ENCODE peak calls at places on chromosomes 3 and 15, in nine cellular contexts. F is A549, V is right cardiac atrium, Y is aorta, C is tibial nerve, H is spleen, B is right atrium auricular region, T is Peyer's patch, R is heart right ventricle. Z is an unnamed sample.

GRCh38 chr3:127015282-127016042 is 32.5 kb downstream of the PLXNA1 start:
- DNase-seq in T (no peak), R (no peak), F (peak; percentile 23), H (no peak), Y (no peak), V (no peak), B (no peak), C (no peak), Z (no peak)

GRCh38 chr15:60945196-60945595 is 283.9 kb downstream of the RORA start:
- DNase-seq in B (peak; percentile 69), H (no peak), R (peak; percentile 64), C (no peak), V (peak; percentile 88), T (no peak), Y (peak; percentile 81), F (no peak), Z (no peak)

GRCh38 chr15:80474751-80475295 is 70.6 kb downstream of the ARNT2 start:
- DNase-seq in C (no peak), Y (no peak), B (no peak), T (no peak), V (no peak), H (no peak), F (no peak), R (no peak), Z (no peak)

GRCh38 chr3:7144696-7145308 is 283.9 kb downstream of the GRM7 start:
- DNase-seq in B (no peak), C (no peak), Y (no peak), R (no peak), H (no peak), T (no peak), F (peak; percentile 42), V (no peak), Z (no peak)

GRCh38 chr3:17744693-17745092 is 2.3 kb upstream of the TBC1D5 start:
- DNase-seq in H (no peak), F (no peak), Y (no peak), C (no peak), B (no peak), R (no peak), T (no peak), V (no peak), Z (no peak)

GRCh38 chr15:99911824-99912223 is 178.6 kb upstream of the LYSMD4 start:
- DNase-seq in T (no peak), Y (no peak), V (no peak), C (no peak), R (no peak), F (no peak), H (no peak), B (no peak), Z (no peak)

GRCh38 chr15:85793641-85794597 is 806 bp downstream of the KLHL25 start:
- DNase-seq in B (no peak), V (peak; percentile 75), Y (no peak), H (peak; percentile 90), T (peak; percentile 49), R (peak; percentile 41), F (no peak), C (no peak), Z (peak; percentile 32)

GRCh38 chr3:11655188-11655928 is 11.6 kb upstream of the VGLL4 start:
- DNase-seq in H (no peak), R (no peak), F (peak; percentile 35), V (no peak), Y (no peak), C (no peak), B (no peak), T (no peak), Z (no peak)

GRCh38 chr3:48236531-48236930 is 4.4 kb upstream of the ZNF589 start:
- DNase-seq in V (no peak), C (no peak), Y (no peak), B (no peak), H (peak; percentile 16), T (no peak), F (no peak), R (no peak), Z (no peak)

GRCh38 chr3:102225407-102226132 is 209.2 kb upstream of the ZPLD1 start:
- DNase-seq in B (no peak), Y (no peak), V (no peak), F (peak; percentile 80), C (no peak), R (no peak), H (no peak), T (no peak), Z (no peak)

GRCh38 chr15:57915827-57916531 is 149.5 kb downstream of the ALDH1A2 start:
- DNase-seq in F (no peak), H (no peak), C (no peak), Y (no peak), R (peak; percentile 19), V (peak; percentile 68), B (no peak), T (no peak), Z (no peak)

GRCh38 chr15:68372291-68372811 is 59.6 kb downstream of the ITGA11 start:
- DNase-seq in R (no peak), Y (no peak), V (peak; percentile 70), C (no peak), F (peak; percentile 46), H (no peak), T (no peak), B (peak; percentile 58), Z (no peak)

GRCh38 chr3:125068265-125068664 is 12.5 kb upstream of the HEG1 start:
- DNase-seq in H (no peak), R (no peak), T (no peak), V (no peak), F (no peak), Y (no peak), B (no peak), C (no peak), Z (no peak)
- H3K4me3 ChIP-seq in H (no peak overlapping the region), R (no peak overlapping the region), T (no peak overlapping the region), V (no peak overlapping the region), F (no peak overlapping the region), Y (no peak overlapping the region), B (no peak overlapping the region), C (no peak overlapping the region), Z (no peak overlapping the region)

GRCh38 chr3:151859905-151860304 is 13.5 kb upstream of the SUCNR1 start:
- DNase-seq in V (no peak), C (no peak), R (no peak), B (no peak), H (no peak), Y (no peak), F (peak; percentile 67), T (no peak), Z (no peak)
- H3K27ac ChIP-seq in V (no peak overlapping the region), C (no peak overlapping the region), R (no peak overlapping the region), B (no peak overlapping the region), H (no peak overlapping the region), Y (no peak overlapping the region), F (peak overlapping the region; percentile 64), T (no peak overlapping the region), Z (no peak overlapping the region)

GRCh38 chr15:40097096-40097967 is 11.3 kb downstream of the BMF start:
- DNase-seq in H (no peak), B (no peak), F (no peak), C (no peak), R (no peak), V (no peak), Y (no peak), T (no peak), Z (no peak)
- H3K4me1 ChIP-seq in H (peaks cover 100% of the 10 kb centered on the region), B (peaks cover 77% of the 10 kb centered on the region), F (peaks cover 61% of the 10 kb centered on the region), C (peaks cover 97% of the 10 kb centered on the region), R (peaks cover 70% of the 10 kb centered on the region), V (peaks cover 44% of the 10 kb centered on the region), Y (peaks cover under 1% of the 10 kb centered on the region), T (peaks cover 84% of the 10 kb centered on the region), Z (peaks cover 37% of the 10 kb centered on the region)

DNA sequence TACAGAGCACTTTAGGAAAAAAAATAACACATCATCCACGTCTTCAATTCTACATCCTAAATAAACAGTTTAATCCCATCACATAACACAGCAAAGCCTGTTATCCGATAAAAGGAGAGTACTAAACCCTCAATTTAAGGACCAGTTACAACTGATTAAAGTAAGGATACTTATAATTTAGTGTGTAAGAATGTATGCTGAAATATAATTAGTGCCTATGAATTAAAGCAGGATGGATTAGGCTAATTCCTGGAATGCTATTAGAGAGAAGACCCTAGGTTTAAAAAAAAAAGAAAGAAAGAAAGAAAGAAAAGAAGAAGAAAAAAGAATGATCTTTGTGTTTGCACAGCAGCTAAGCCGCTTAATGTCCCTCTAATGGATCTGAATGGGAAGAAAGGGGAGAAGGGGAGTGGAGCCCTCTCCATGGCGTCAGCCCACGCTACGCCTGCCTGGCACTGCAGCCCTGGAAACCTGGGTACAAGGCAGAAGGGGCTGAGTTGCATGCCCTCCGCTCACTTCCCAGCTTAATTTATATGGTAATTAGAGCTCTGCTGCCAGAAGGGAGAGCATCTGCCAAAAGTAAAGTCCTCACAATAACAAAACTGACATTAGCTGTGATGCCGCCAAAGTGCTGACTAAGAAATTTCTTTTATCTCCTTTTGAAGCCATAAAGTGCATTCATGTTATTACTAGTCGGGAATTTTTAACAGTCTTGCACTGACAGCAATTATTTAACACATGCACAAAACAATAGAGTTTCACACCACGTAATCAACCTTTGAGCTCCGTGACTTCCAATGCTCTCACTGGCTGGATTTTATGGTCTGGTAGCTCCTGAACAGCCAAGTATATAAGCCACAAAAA is 89.9 kb downstream of the FSIP1 start:
- DNase-seq in B (no peak), H (no peak), F (no peak), V (no peak), T (no peak), R (no peak), C (no peak), Y (no peak), Z (no peak)
- H3K4me3 ChIP-seq in B (no peak overlapping the region), H (no peak overlapping the region), F (no peak overlapping the region), V (no peak overlapping the region), T (no peak overlapping the region), R (no peak overlapping the region), C (no peak overlapping the region), Y (no peak overlapping the region), Z (no peak overlapping the region)

DNA sequence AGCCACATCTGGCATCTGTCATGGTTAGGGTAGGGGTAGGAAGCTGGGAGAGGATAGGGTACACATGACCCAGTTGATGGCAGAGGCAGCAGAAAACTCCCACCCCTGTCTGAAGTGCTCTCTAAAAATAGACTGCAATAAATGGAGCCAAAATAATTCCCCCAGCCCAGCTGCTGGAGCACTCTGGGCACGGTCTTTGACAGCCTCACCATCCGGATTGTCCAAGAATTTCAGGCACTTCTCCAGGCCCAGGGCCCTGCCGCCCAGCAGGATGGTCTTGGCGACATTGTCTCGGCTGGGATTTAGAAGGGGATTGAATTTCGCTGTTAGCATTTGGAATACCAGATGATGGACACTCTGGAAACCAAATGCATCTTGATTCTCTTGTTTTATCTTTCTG is 103.7 kb downstream of the IQSEC1 start:
- DNase-seq in R (no peak), Y (no peak), B (no peak), T (no peak), F (no peak), V (peak; percentile 74), C (no peak), H (no peak), Z (no peak)
- H3K27ac ChIP-seq in R (peak overlapping the region; percentile 56), Y (no peak overlapping the region), B (peak overlapping the region; percentile 60), T (no peak overlapping the region), F (no peak overlapping the region), V (peak overlapping the region; percentile 40), C (no peak overlapping the region), H (no peak overlapping the region), Z (no peak overlapping the region)

GRCh38 chr3:57060089-57060829 is at the start of gene SPATA12:
- DNase-seq in F (peak; percentile 89), T (no peak), Y (peak; percentile 87), C (peak; percentile 49), V (peak; percentile 68), H (no peak), R (peak; percentile 31), B (peak; percentile 83), Z (no peak)
- H3K4me1 ChIP-seq in F (peaks cover 49% of the 10 kb centered on the region), T (no peaks in the 10 kb centered on the region), Y (no peaks in the 10 kb centered on the region), C (no peaks in the 10 kb centered on the region), V (peaks cover 2% of the 10 kb centered on the region), H (peaks cover 29% of the 10 kb centered on the region), R (peaks cover 11% of the 10 kb centered on the region), B (peaks cover 32% of the 10 kb centered on the region), Z (no peaks in the 10 kb centered on the region)